ENCODE peak calls at places on chromosomes 2 and 18, in nine cellular contexts. One of them, this sample, is unnamed. For H3K4me1, the result is how much of the 10 kb centered on the place peaks cover.

GRCh38 chr18:59514193-59514592 is 155.1 kb upstream of the LMAN1 start:
- DNase-seq in neuronal stem cell: no peak
- DNase-seq in upper lobe of right lung: no peak
- DNase-seq in lower lobe of right lung: no peak
- DNase-seq in CD8-positive, alpha-beta T cell: no peak
- DNase-seq in Peyer's patch: no peak
- DNase-seq in GM23248: peak
- DNase-seq in astrocyte: peak
- DNase-seq in HCT116: no peak
- DNase-seq in this sample: no peak

GRCh38 chr2:101307503-101307902 is 998 bp downstream of the RNF149 start:
- DNase-seq in lower lobe of right lung: no peak
- DNase-seq in Peyer's patch: no peak
- DNase-seq in upper lobe of right lung: no peak
- DNase-seq in GM23248: peak
- DNase-seq in HCT116: no peak
- DNase-seq in neuronal stem cell: no peak
- DNase-seq in astrocyte: no peak
- DNase-seq in CD8-positive, alpha-beta T cell: no peak
- DNase-seq in this sample: no peak

GRCh38 chr18:11020867-11021414 is 128.4 kb downstream of the PIEZO2 start:
- DNase-seq in neuronal stem cell: no peak
- DNase-seq in Peyer's patch: no peak
- DNase-seq in CD8-positive, alpha-beta T cell: no peak
- DNase-seq in HCT116: no peak
- DNase-seq in upper lobe of right lung: no peak
- DNase-seq in lower lobe of right lung: no peak
- DNase-seq in astrocyte: no peak
- DNase-seq in GM23248: no peak
- DNase-seq in this sample: no peak

GRCh38 chr2:14712091-14712490 is 79.6 kb downstream of the LRATD1 start:
- DNase-seq in astrocyte: peak
- DNase-seq in CD8-positive, alpha-beta T cell: no peak
- DNase-seq in GM23248: peak
- DNase-seq in Peyer's patch: no peak
- DNase-seq in neuronal stem cell: no peak
- DNase-seq in HCT116: no peak
- DNase-seq in upper lobe of right lung: no peak
- DNase-seq in lower lobe of right lung: no peak
- DNase-seq in this sample: no peak

GRCh38 chr2:43224131-43224570 is 2.3 kb downstream of the ZFP36L2 start:
- DNase-seq in Peyer's patch: peak
- DNase-seq in GM23248: peak
- DNase-seq in CD8-positive, alpha-beta T cell: peak
- DNase-seq in upper lobe of right lung: peak
- DNase-seq in HCT116: no peak
- DNase-seq in astrocyte: peak
- DNase-seq in lower lobe of right lung: peak
- DNase-seq in neuronal stem cell: peak
- DNase-seq in this sample: peak

GRCh38 chr2:142843731-142844130 is 33.7 kb upstream of the KYNU start:
- DNase-seq in astrocyte: no peak
- DNase-seq in CD8-positive, alpha-beta T cell: no peak
- DNase-seq in neuronal stem cell: peak
- DNase-seq in HCT116: no peak
- DNase-seq in lower lobe of right lung: no peak
- DNase-seq in GM23248: no peak
- DNase-seq in Peyer's patch: no peak
- DNase-seq in upper lobe of right lung: no peak
- DNase-seq in this sample: no peak

GRCh38 chr2:4247796-4248195 is 544.4 kb downstream of the DCDC2C start:
- DNase-seq in Peyer's patch: no peak
- DNase-seq in GM23248: no peak
- DNase-seq in astrocyte: no peak
- DNase-seq in CD8-positive, alpha-beta T cell: no peak
- DNase-seq in upper lobe of right lung: no peak
- DNase-seq in neuronal stem cell: no peak
- DNase-seq in lower lobe of right lung: no peak
- DNase-seq in HCT116: no peak
- DNase-seq in this sample: no peak

GRCh38 chr2:202376460-202377307 is 557 bp downstream of the BMPR2 start:
- DNase-seq in neuronal stem cell: no peak
- DNase-seq in Peyer's patch: peak
- DNase-seq in astrocyte: peak
- DNase-seq in GM23248: peak
- DNase-seq in CD8-positive, alpha-beta T cell: no peak
- DNase-seq in lower lobe of right lung: peak
- DNase-seq in HCT116: no peak
- DNase-seq in upper lobe of right lung: peak
- DNase-seq in this sample: peak

GRCh38 chr2:25314514-25315315 is 27.0 kb downstream of the DNMT3A start:
- DNase-seq in neuronal stem cell: peak
- DNase-seq in GM23248: no peak
- DNase-seq in CD8-positive, alpha-beta T cell: peak
- DNase-seq in astrocyte: peak
- DNase-seq in upper lobe of right lung: peak
- DNase-seq in HCT116: no peak
- DNase-seq in lower lobe of right lung: peak
- DNase-seq in Peyer's patch: no peak
- DNase-seq in this sample: peak

GRCh38 chr18:55252053-55252675 is 292.9 kb upstream of the CCDC68 start:
- DNase-seq in lower lobe of right lung: no peak
- DNase-seq in neuronal stem cell: no peak
- DNase-seq in astrocyte: peak
- DNase-seq in Peyer's patch: no peak
- DNase-seq in upper lobe of right lung: no peak
- DNase-seq in CD8-positive, alpha-beta T cell: no peak
- DNase-seq in GM23248: peak
- DNase-seq in HCT116: no peak
- DNase-seq in this sample: no peak

GRCh38 chr2:21821697-21822227 is 698.0 kb downstream of the TDRD15 start:
- DNase-seq in Peyer's patch: no peak
- DNase-seq in upper lobe of right lung: no peak
- DNase-seq in HCT116: no peak
- DNase-seq in neuronal stem cell: peak
- DNase-seq in lower lobe of right lung: no peak
- DNase-seq in CD8-positive, alpha-beta T cell: no peak
- DNase-seq in astrocyte: no peak
- DNase-seq in GM23248: no peak
- DNase-seq in this sample: no peak

GRCh38 chr2:211077216-211077764 is 520.9 kb downstream of the CPS1 start:
- DNase-seq in lower lobe of right lung: no peak
- DNase-seq in astrocyte: no peak
- DNase-seq in CD8-positive, alpha-beta T cell: no peak
- DNase-seq in GM23248: no peak
- DNase-seq in HCT116: no peak
- DNase-seq in neuronal stem cell: no peak
- DNase-seq in Peyer's patch: no peak
- DNase-seq in upper lobe of right lung: no peak
- DNase-seq in this sample: no peak

GRCh38 chr2:159399716-159400525 is 113.4 kb upstream of the WDSUB1 start:
- DNase-seq in lower lobe of right lung: no peak
- DNase-seq in Peyer's patch: no peak
- DNase-seq in GM23248: peak
- DNase-seq in HCT116: no peak
- DNase-seq in CD8-positive, alpha-beta T cell: no peak
- DNase-seq in upper lobe of right lung: no peak
- DNase-seq in neuronal stem cell: no peak
- DNase-seq in astrocyte: no peak
- DNase-seq in this sample: no peak

GRCh38 chr2:46364797-46365457 is 67.7 kb downstream of the EPAS1 start:
- DNase-seq in neuronal stem cell: peak
- DNase-seq in Peyer's patch: no peak
- DNase-seq in HCT116: peak
- DNase-seq in astrocyte: peak
- DNase-seq in upper lobe of right lung: no peak
- DNase-seq in lower lobe of right lung: no peak
- DNase-seq in GM23248: peak
- DNase-seq in CD8-positive, alpha-beta T cell: no peak
- DNase-seq in this sample: no peak

GRCh38 chr2:52536929-52537460 is 1230.6 kb upstream of the CHAC2 start:
- DNase-seq in astrocyte: no peak
- DNase-seq in neuronal stem cell: no peak
- DNase-seq in upper lobe of right lung: no peak
- DNase-seq in GM23248: no peak
- DNase-seq in Peyer's patch: no peak
- DNase-seq in HCT116: no peak
- DNase-seq in lower lobe of right lung: no peak
- DNase-seq in CD8-positive, alpha-beta T cell: no peak
- DNase-seq in this sample: no peak

DNA sequence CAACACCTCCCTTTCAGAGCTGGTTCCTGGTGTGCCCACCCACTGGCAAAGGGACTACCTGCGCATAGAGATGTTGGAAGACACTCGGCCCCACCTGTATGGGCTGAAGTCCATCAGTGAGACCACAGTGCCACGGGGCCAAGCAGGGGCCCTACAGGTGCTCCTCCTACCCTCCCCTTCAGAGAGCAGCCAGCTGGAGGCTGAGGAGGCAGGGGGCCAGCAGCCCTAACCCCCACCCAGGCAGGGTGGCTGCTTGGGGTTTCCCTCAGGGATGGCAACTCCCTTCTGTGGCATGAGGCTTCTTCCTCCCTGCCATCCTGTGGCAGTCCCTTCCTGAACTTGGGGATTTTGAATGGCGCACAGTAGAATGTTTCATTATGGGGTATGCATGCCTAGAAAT is 125.3 kb downstream of the NCK2 start:
- DNase-seq in lower lobe of right lung: no peak
- DNase-seq in upper lobe of right lung: no peak
- DNase-seq in astrocyte: no peak
- DNase-seq in neuronal stem cell: no peak
- DNase-seq in CD8-positive, alpha-beta T cell: no peak
- DNase-seq in HCT116: no peak
- DNase-seq in GM23248: no peak
- DNase-seq in Peyer's patch: no peak
- DNase-seq in this sample: no peak
- H3K4me1 ChIP-seq in lower lobe of right lung: under half
- H3K4me1 ChIP-seq in upper lobe of right lung: under half
- H3K4me1 ChIP-seq in astrocyte: under half
- H3K4me1 ChIP-seq in neuronal stem cell: under half
- H3K4me1 ChIP-seq in CD8-positive, alpha-beta T cell: half or more
- H3K4me1 ChIP-seq in HCT116: under half
- H3K4me1 ChIP-seq in GM23248: under half
- H3K4me1 ChIP-seq in Peyer's patch: under half
- H3K4me1 ChIP-seq in this sample: half or more

GRCh38 chr2:238803996-238804395 is 43.9 kb upstream of the TWIST2 start:
- DNase-seq in neuronal stem cell: no peak
- DNase-seq in HCT116: no peak
- DNase-seq in CD8-positive, alpha-beta T cell: no peak
- DNase-seq in lower lobe of right lung: no peak
- DNase-seq in upper lobe of right lung: no peak
- DNase-seq in GM23248: no peak
- DNase-seq in astrocyte: no peak
- DNase-seq in Peyer's patch: no peak
- DNase-seq in this sample: no peak
- H3K27ac ChIP-seq in neuronal stem cell: no peak
- H3K27ac ChIP-seq in HCT116: no peak
- H3K27ac ChIP-seq in CD8-positive, alpha-beta T cell: no peak
- H3K27ac ChIP-seq in lower lobe of right lung: no peak
- H3K27ac ChIP-seq in upper lobe of right lung: no peak
- H3K27ac ChIP-seq in GM23248: no peak
- H3K27ac ChIP-seq in astrocyte: no peak
- H3K27ac ChIP-seq in Peyer's patch: no peak
- H3K27ac ChIP-seq in this sample: no peak

GRCh38 chr2:128501700-128502099 is 183.0 kb upstream of the HS6ST1 start:
- DNase-seq in Peyer's patch: no peak
- DNase-seq in CD8-positive, alpha-beta T cell: no peak
- DNase-seq in astrocyte: no peak
- DNase-seq in HCT116: no peak
- DNase-seq in upper lobe of right lung: peak
- DNase-seq in lower lobe of right lung: no peak
- DNase-seq in neuronal stem cell: no peak
- DNase-seq in GM23248: no peak
- DNase-seq in this sample: no peak

GRCh38 chr2:128501022-128501690 is 182.5 kb upstream of the HS6ST1 start:
- DNase-seq in HCT116: no peak
- DNase-seq in GM23248: no peak
- DNase-seq in neuronal stem cell: no peak
- DNase-seq in lower lobe of right lung: no peak
- DNase-seq in upper lobe of right lung: no peak
- DNase-seq in Peyer's patch: no peak
- DNase-seq in astrocyte: no peak
- DNase-seq in CD8-positive, alpha-beta T cell: no peak
- DNase-seq in this sample: no peak

GRCh38 chr2:128504242-128505149 is 185.8 kb upstream of the HS6ST1 start:
- DNase-seq in Peyer's patch: no peak
- DNase-seq in GM23248: no peak
- DNase-seq in neuronal stem cell: no peak
- DNase-seq in upper lobe of right lung: no peak
- DNase-seq in HCT116: no peak
- DNase-seq in astrocyte: no peak
- DNase-seq in lower lobe of right lung: no peak
- DNase-seq in CD8-positive, alpha-beta T cell: no peak
- DNase-seq in this sample: no peak

GRCh38 chr2:128503358-128504241 is 184.9 kb upstream of the HS6ST1 start:
- DNase-seq in CD8-positive, alpha-beta T cell: no peak
- DNase-seq in HCT116: no peak
- DNase-seq in Peyer's patch: no peak
- DNase-seq in GM23248: no peak
- DNase-seq in lower lobe of right lung: no peak
- DNase-seq in astrocyte: no peak
- DNase-seq in upper lobe of right lung: peak
- DNase-seq in neuronal stem cell: no peak
- DNase-seq in this sample: no peak

DNA sequence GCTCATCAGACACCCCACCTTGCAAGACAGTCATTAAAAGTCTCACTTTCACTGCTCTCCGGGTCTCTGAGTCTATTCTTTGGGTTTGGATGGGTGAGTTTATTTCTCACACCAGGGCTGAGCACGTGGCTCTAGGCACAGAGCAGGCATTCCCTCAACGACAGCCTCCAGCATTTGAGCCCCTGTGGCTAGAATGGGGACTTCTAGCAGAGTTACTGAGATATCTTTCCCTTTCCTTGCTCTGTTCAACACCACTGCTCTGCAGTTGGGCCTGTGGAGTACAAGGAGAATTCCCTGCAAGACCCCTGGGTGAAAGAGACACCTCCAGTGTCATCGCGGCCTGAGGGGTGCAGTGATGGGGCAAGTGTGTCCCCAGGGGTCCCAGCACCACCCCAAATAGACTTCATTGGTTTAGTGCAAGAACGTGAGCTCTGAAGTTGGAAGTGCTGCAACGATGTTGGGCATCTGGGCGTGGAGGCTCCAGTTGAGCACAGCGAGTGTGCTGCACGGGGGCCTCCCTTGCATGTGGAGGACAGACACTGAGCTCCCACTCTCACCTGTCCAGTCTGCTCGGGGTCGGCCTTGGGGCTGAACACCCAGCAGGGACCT is 184.1 kb upstream of the HS6ST1 start:
- DNase-seq in upper lobe of right lung: peak
- DNase-seq in astrocyte: no peak
- DNase-seq in Peyer's patch: no peak
- DNase-seq in GM23248: no peak
- DNase-seq in lower lobe of right lung: no peak
- DNase-seq in HCT116: no peak
- DNase-seq in neuronal stem cell: no peak
- DNase-seq in CD8-positive, alpha-beta T cell: no peak
- DNase-seq in this sample: no peak
- H3K4me1 ChIP-seq in upper lobe of right lung: under half
- H3K4me1 ChIP-seq in astrocyte: under half
- H3K4me1 ChIP-seq in Peyer's patch: under half
- H3K4me1 ChIP-seq in GM23248: under half
- H3K4me1 ChIP-seq in lower lobe of right lung: under half
- H3K4me1 ChIP-seq in HCT116: under half
- H3K4me1 ChIP-seq in neuronal stem cell: under half
- H3K4me1 ChIP-seq in CD8-positive, alpha-beta T cell: under half
- H3K4me1 ChIP-seq in this sample: under half

GRCh38 chr2:11830708-11831301 is 84.4 kb downstream of the LPIN1 start:
- DNase-seq in GM23248: no peak
- DNase-seq in Peyer's patch: no peak
- DNase-seq in astrocyte: no peak
- DNase-seq in CD8-positive, alpha-beta T cell: no peak
- DNase-seq in neuronal stem cell: no peak
- DNase-seq in lower lobe of right lung: no peak
- DNase-seq in HCT116: no peak
- DNase-seq in upper lobe of right lung: no peak
- DNase-seq in this sample: no peak
- H3K27ac ChIP-seq in GM23248: peak
- H3K27ac ChIP-seq in Peyer's patch: peak
- H3K27ac ChIP-seq in astrocyte: peak
- H3K27ac ChIP-seq in CD8-positive, alpha-beta T cell: no peak
- H3K27ac ChIP-seq in neuronal stem cell: peak
- H3K27ac ChIP-seq in lower lobe of right lung: peak
- H3K27ac ChIP-seq in HCT116: peak
- H3K27ac ChIP-seq in upper lobe of right lung: peak
- H3K27ac ChIP-seq in this sample: no peak